ENCODE peak calls at places on chromosome 19, in seven cellular contexts. V is H54; M is mucosa of descending colon; C is aorta; P is vagina; H is activated CD8-positive, alpha-beta memory T cell treated with anti-CD3 and anti-CD28 coated beads, Interleukin-2, amount 10 ng/mL, durations not matched to agents 7 days and 5 days; O is T-helper 2 cell. L is an unnamed sample.
A peak's percentile ranks its signal among the peaks of the same experiment; 100 is the strongest.

GRCh38 chr19:38267780-38268430 is 3.5 kb downstream of the SPINT2 start:
- DNase-seq in V (no peak), M (peak; percentile 62), C (no peak), P (no peak), H (no peak), O (no peak), L (peak; percentile 81)

GRCh38 chr19:33686687-33687541 is 65.2 kb downstream of the CHST8 start:
- DNase-seq in V (no peak), M (no peak), C (peak; percentile 67), P (no peak), H (no peak), O (no peak), L (no peak)

GRCh38 chr19:29549105-29550070 is 23.6 kb downstream of the VSTM2B start:
- DNase-seq in V (no peak), M (no peak), C (no peak), P (no peak), H (no peak), O (no peak), L (no peak)

GRCh38 chr19:12265921-12266704 is 28.6 kb downstream of the ZNF44 start:
- DNase-seq in V (no peak), M (no peak), C (peak; percentile 69), P (no peak), H (no peak), O (no peak), L (no peak)

GRCh38 chr19:5154129-5154798 is 185.4 kb downstream of the KDM4B start:
- DNase-seq in V (no peak), M (peak; percentile 53), C (peak; percentile 79), P (no peak), H (no peak), O (no peak), L (peak; percentile 51)

GRCh38 chr19:8575467-8575997 is 1.7 kb downstream of the MYO1F start:
- DNase-seq in V (no peak), M (peak; percentile 31), C (no peak), P (no peak), H (peak; percentile 84), O (no peak), L (peak; percentile 57)

GRCh38 chr19:23996549-23996948 is 81.9 kb downstream of the ZNF726 start:
- DNase-seq in V (peak; percentile 36), M (no peak), C (no peak), P (no peak), H (no peak), O (no peak), L (peak; percentile 48)

GRCh38 chr19:47428177-47428894 is 9.0 kb upstream of the MEIS3 start:
- DNase-seq in V (peak; percentile 86), M (peak; percentile 72), C (peak; percentile 90), P (no peak), H (peak; percentile 96), O (peak; percentile 62), L (peak; percentile 95)

GRCh38 chr19:51108805-51109146 is 567 bp upstream of the CTU1 start:
- DNase-seq in V (no peak), M (no peak), C (no peak), P (no peak), H (no peak), O (no peak), L (no peak)